ENCODE peak calls at places on chromosomes 7 and 10, in nine cellular contexts. One of them, this sample, is unnamed.

GRCh38 chr10:80567292-80567691 is 29.6 kb downstream of the SH2D4B start:
- DNase-seq in lower lobe of right lung: no peak
- DNase-seq in A549: peak
- DNase-seq in vagina: peak
- DNase-seq in fibroblast of mammary gland: no peak
- DNase-seq in RWPE1: no peak
- DNase-seq in hepatocyte: no peak
- DNase-seq in AG04450: no peak
- DNase-seq in Peyer's patch: no peak
- DNase-seq in this sample: no peak

GRCh38 chr7:64610997-64611396 is 48.1 kb upstream of the ZNF680 start:
- DNase-seq in A549: no peak
- DNase-seq in hepatocyte: no peak
- DNase-seq in vagina: peak
- DNase-seq in Peyer's patch: no peak
- DNase-seq in RWPE1: no peak
- DNase-seq in fibroblast of mammary gland: no peak
- DNase-seq in lower lobe of right lung: no peak
- DNase-seq in AG04450: no peak
- DNase-seq in this sample: no peak

GRCh38 chr10:2970190-2970823 is 97.0 kb upstream of the PFKP start:
- DNase-seq in RWPE1: no peak
- DNase-seq in A549: no peak
- DNase-seq in hepatocyte: no peak
- DNase-seq in AG04450: no peak
- DNase-seq in vagina: no peak
- DNase-seq in Peyer's patch: no peak
- DNase-seq in fibroblast of mammary gland: no peak
- DNase-seq in lower lobe of right lung: no peak
- DNase-seq in this sample: no peak

GRCh38 chr7:71735961-71736556 is 604.1 kb downstream of the GALNT17 start:
- DNase-seq in fibroblast of mammary gland: peak
- DNase-seq in A549: peak
- DNase-seq in vagina: peak
- DNase-seq in Peyer's patch: peak
- DNase-seq in lower lobe of right lung: peak
- DNase-seq in hepatocyte: peak
- DNase-seq in RWPE1: peak
- DNase-seq in AG04450: peak
- DNase-seq in this sample: peak

GRCh38 chr10:108840944-108841343 is 1082.4 kb downstream of the XPNPEP1 start:
- DNase-seq in RWPE1: no peak
- DNase-seq in AG04450: no peak
- DNase-seq in lower lobe of right lung: no peak
- DNase-seq in vagina: no peak
- DNase-seq in Peyer's patch: no peak
- DNase-seq in A549: no peak
- DNase-seq in hepatocyte: no peak
- DNase-seq in fibroblast of mammary gland: no peak
- DNase-seq in this sample: no peak

GRCh38 chr7:122261442-122261841 is 43.1 kb downstream of the FEZF1 start:
- DNase-seq in RWPE1: no peak
- DNase-seq in lower lobe of right lung: no peak
- DNase-seq in fibroblast of mammary gland: no peak
- DNase-seq in vagina: no peak
- DNase-seq in AG04450: no peak
- DNase-seq in A549: no peak
- DNase-seq in Peyer's patch: no peak
- DNase-seq in hepatocyte: no peak
- DNase-seq in this sample: no peak

GRCh38 chr7:44894881-44895600 is 9.7 kb upstream of the PURB start:
- DNase-seq in RWPE1: no peak
- DNase-seq in vagina: no peak
- DNase-seq in Peyer's patch: no peak
- DNase-seq in lower lobe of right lung: no peak
- DNase-seq in A549: no peak
- DNase-seq in AG04450: no peak
- DNase-seq in hepatocyte: no peak
- DNase-seq in fibroblast of mammary gland: no peak
- DNase-seq in this sample: no peak

GRCh38 chr7:136868496-136869005 is at the start of gene CHRM2:
- DNase-seq in fibroblast of mammary gland: peak
- DNase-seq in RWPE1: no peak
- DNase-seq in vagina: no peak
- DNase-seq in A549: no peak
- DNase-seq in lower lobe of right lung: no peak
- DNase-seq in Peyer's patch: no peak
- DNase-seq in AG04450: peak
- DNase-seq in hepatocyte: no peak
- DNase-seq in this sample: peak

GRCh38 chr7:99499356-99499712 is 747 bp downstream of the ZNF394 start:
- DNase-seq in RWPE1: no peak
- DNase-seq in Peyer's patch: no peak
- DNase-seq in A549: peak
- DNase-seq in hepatocyte: no peak
- DNase-seq in lower lobe of right lung: no peak
- DNase-seq in fibroblast of mammary gland: peak
- DNase-seq in AG04450: no peak
- DNase-seq in vagina: no peak
- DNase-seq in this sample: no peak

GRCh38 chr10:90288403-90288933 is 569.4 kb downstream of the HTR7 start:
- DNase-seq in lower lobe of right lung: no peak
- DNase-seq in Peyer's patch: no peak
- DNase-seq in AG04450: peak
- DNase-seq in RWPE1: peak
- DNase-seq in A549: no peak
- DNase-seq in hepatocyte: no peak
- DNase-seq in vagina: no peak
- DNase-seq in fibroblast of mammary gland: peak
- DNase-seq in this sample: no peak
- TF ChIP-seq CTCF in lower lobe of right lung: no peak
- TF ChIP-seq CTCF in Peyer's patch: no peak
- TF ChIP-seq CTCF in AG04450: peak
- TF ChIP-seq CTCF in RWPE1: no peak
- TF ChIP-seq CTCF in A549: no peak
- TF ChIP-seq CTCF in hepatocyte: peak
- TF ChIP-seq CTCF in vagina: no peak
- TF ChIP-seq CTCF in fibroblast of mammary gland: peak
- TF ChIP-seq CTCF in this sample: no peak

GRCh38 chr10:10259013-10259412 is 758.7 kb upstream of the CELF2 start:
- DNase-seq in hepatocyte: no peak
- DNase-seq in Peyer's patch: no peak
- DNase-seq in AG04450: no peak
- DNase-seq in lower lobe of right lung: no peak
- DNase-seq in vagina: no peak
- DNase-seq in A549: no peak
- DNase-seq in RWPE1: no peak
- DNase-seq in fibroblast of mammary gland: no peak
- DNase-seq in this sample: no peak
- TF ChIP-seq CTCF in hepatocyte: no peak
- TF ChIP-seq CTCF in Peyer's patch: no peak
- TF ChIP-seq CTCF in AG04450: no peak
- TF ChIP-seq CTCF in lower lobe of right lung: no peak
- TF ChIP-seq CTCF in vagina: no peak
- TF ChIP-seq CTCF in A549: no peak
- TF ChIP-seq CTCF in RWPE1: no peak
- TF ChIP-seq CTCF in fibroblast of mammary gland: no peak
- TF ChIP-seq CTCF in this sample: no peak

DNA sequence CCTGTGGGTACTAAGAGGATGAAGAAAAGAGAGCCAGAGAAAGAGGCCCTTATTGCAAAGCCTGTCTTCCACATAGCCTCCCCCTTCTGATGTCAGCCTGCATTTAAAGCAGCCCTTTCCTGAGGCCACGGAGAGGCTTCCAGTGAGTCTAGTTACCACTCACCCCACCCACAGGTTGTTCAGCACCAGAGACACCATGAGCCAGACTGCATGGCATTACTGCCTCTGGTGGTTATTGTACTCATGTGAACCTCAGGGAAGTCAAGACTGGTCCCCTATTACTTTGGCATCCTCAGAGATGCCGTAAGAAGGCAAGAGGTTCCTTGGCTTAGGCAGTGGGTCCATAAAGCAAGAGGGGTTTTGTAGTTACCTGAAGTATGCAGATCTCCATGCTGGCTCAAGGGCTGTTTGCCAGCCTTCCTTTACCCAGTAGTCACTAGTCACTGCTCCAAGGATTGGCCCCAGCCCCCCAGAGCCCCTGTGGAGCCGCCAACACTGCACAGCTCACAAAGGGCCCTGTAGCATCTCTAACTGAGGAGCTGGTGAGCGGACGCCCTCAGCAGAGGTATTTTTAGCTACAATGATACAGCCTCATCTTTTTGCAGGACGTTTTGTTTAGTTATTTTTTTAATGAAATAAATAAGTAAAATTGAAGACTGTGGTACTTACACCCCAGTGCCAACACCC is 20.7 kb downstream of the LRRC4 start:
- DNase-seq in fibroblast of mammary gland: no peak
- DNase-seq in lower lobe of right lung: no peak
- DNase-seq in Peyer's patch: no peak
- DNase-seq in hepatocyte: no peak
- DNase-seq in A549: no peak
- DNase-seq in AG04450: no peak
- DNase-seq in RWPE1: no peak
- DNase-seq in vagina: no peak
- DNase-seq in this sample: no peak
- TF ChIP-seq CTCF in fibroblast of mammary gland: peak
- TF ChIP-seq CTCF in lower lobe of right lung: no peak
- TF ChIP-seq CTCF in Peyer's patch: no peak
- TF ChIP-seq CTCF in hepatocyte: peak
- TF ChIP-seq CTCF in A549: no peak
- TF ChIP-seq CTCF in AG04450: peak
- TF ChIP-seq CTCF in RWPE1: no peak
- TF ChIP-seq CTCF in vagina: no peak
- TF ChIP-seq CTCF in this sample: peak

DNA sequence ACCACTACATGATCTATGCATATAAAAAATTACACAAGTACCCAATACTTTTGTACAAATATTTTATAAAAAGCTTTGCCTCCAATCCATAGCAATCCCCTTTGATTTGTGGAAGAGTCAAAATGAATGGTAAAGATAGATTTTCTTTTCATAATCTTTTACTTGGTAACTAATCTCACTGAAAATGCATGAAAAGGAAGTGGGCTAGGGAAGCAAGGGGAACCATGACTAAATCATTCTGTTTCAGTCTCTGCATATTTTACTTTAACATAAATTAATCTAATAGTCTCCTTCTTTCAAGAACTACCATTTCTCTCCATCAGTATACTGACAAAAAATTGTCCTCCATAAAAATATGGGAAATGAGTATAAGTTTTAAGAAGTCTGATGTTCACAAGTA is 96.9 kb downstream of the TES start:
- DNase-seq in vagina: no peak
- DNase-seq in AG04450: no peak
- DNase-seq in RWPE1: no peak
- DNase-seq in A549: no peak
- DNase-seq in lower lobe of right lung: no peak
- DNase-seq in Peyer's patch: no peak
- DNase-seq in fibroblast of mammary gland: no peak
- DNase-seq in hepatocyte: no peak
- DNase-seq in this sample: no peak
- TF ChIP-seq CTCF in vagina: no peak
- TF ChIP-seq CTCF in AG04450: no peak
- TF ChIP-seq CTCF in RWPE1: no peak
- TF ChIP-seq CTCF in A549: no peak
- TF ChIP-seq CTCF in lower lobe of right lung: no peak
- TF ChIP-seq CTCF in Peyer's patch: no peak
- TF ChIP-seq CTCF in fibroblast of mammary gland: no peak
- TF ChIP-seq CTCF in hepatocyte: no peak
- TF ChIP-seq CTCF in this sample: no peak

GRCh38 chr7:88347098-88347497 is 40.4 kb upstream of the STEAP4 start:
- DNase-seq in hepatocyte: peak
- DNase-seq in A549: no peak
- DNase-seq in lower lobe of right lung: peak
- DNase-seq in vagina: no peak
- DNase-seq in fibroblast of mammary gland: no peak
- DNase-seq in AG04450: no peak
- DNase-seq in Peyer's patch: no peak
- DNase-seq in RWPE1: no peak
- DNase-seq in this sample: no peak

GRCh38 chr7:88350118-88350517 is 43.4 kb upstream of the STEAP4 start:
- DNase-seq in lower lobe of right lung: no peak
- DNase-seq in vagina: no peak
- DNase-seq in hepatocyte: no peak
- DNase-seq in fibroblast of mammary gland: no peak
- DNase-seq in Peyer's patch: no peak
- DNase-seq in AG04450: no peak
- DNase-seq in A549: no peak
- DNase-seq in RWPE1: no peak
- DNase-seq in this sample: no peak

GRCh38 chr7:88346357-88346756 is 39.7 kb upstream of the STEAP4 start:
- DNase-seq in Peyer's patch: no peak
- DNase-seq in AG04450: no peak
- DNase-seq in A549: no peak
- DNase-seq in lower lobe of right lung: no peak
- DNase-seq in RWPE1: no peak
- DNase-seq in hepatocyte: no peak
- DNase-seq in fibroblast of mammary gland: no peak
- DNase-seq in vagina: no peak
- DNase-seq in this sample: no peak

GRCh38 chr7:88344271-88344670 is 37.6 kb upstream of the STEAP4 start:
- DNase-seq in Peyer's patch: no peak
- DNase-seq in lower lobe of right lung: no peak
- DNase-seq in hepatocyte: no peak
- DNase-seq in AG04450: no peak
- DNase-seq in A549: no peak
- DNase-seq in RWPE1: no peak
- DNase-seq in fibroblast of mammary gland: no peak
- DNase-seq in vagina: no peak
- DNase-seq in this sample: no peak

DNA sequence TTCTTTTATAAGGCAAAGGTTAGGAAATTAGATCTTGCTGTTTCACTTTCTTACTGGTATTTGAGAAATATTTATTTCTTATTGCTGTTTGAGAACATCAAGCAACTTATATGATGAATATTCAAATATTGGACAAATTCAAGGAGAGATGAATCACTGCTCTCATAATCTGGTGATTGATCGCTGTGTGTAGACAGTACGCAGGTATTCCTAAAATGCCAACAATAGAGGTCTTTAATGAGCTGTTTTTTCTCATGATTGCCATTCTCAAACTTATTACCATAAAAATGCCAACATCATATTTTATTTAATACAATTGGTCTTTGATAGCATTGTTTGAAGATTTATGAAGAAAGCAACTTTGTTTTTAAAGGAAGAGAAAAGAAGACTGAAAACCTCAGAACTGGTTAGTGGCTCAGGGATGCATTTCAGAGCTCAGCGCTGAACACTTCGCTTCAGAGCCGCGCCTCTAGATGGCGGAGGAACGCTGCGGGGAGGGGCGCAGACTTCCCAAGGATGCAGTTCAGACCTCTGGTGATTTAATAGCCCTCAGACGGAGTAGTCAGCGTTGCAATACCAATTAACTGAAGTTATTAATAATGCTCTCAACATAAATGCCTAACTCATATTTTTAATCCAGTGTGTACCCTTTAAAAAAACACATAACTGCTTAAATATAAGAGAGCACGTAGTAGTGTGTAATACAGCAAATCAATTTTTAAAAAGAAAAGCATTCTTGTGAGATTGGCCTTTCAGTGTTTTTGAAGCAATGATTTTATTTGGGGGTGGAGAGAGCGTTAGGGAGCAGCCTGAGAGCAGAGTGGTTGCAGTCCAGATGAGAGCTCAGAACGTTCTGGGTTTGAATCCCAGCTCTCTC is 38.5 kb upstream of the STEAP4 start:
- DNase-seq in AG04450: peak
- DNase-seq in lower lobe of right lung: peak
- DNase-seq in A549: peak
- DNase-seq in fibroblast of mammary gland: peak
- DNase-seq in Peyer's patch: peak
- DNase-seq in vagina: no peak
- DNase-seq in RWPE1: peak
- DNase-seq in hepatocyte: peak
- DNase-seq in this sample: peak
- TF ChIP-seq CTCF in AG04450: peak
- TF ChIP-seq CTCF in lower lobe of right lung: peak
- TF ChIP-seq CTCF in A549: peak
- TF ChIP-seq CTCF in fibroblast of mammary gland: peak
- TF ChIP-seq CTCF in Peyer's patch: no peak
- TF ChIP-seq CTCF in vagina: peak
- TF ChIP-seq CTCF in RWPE1: peak
- TF ChIP-seq CTCF in hepatocyte: peak
- TF ChIP-seq CTCF in this sample: peak